ENCODE peak calls at places on chromosomes 16 and 17, in six cellular contexts. O is heart right ventricle; Y is right cardiac atrium; P is A673; U is PC-3; I is CD8-positive, alpha-beta memory T cell. M is an unnamed sample. For H3K4me1 and H3K27me3, the result is how much of the 10 kb centered on the place peaks cover.

GRCh38 chr16:15502041-15502725 is 67.8 kb downstream of the BMERB1 start:
- DNase-seq in O (no peak), U (peak), Y (no peak), P (peak), I (no peak), M (no peak)

GRCh38 chr17:1730345-1731193 is 6.1 kb downstream of the WDR81 start:
- DNase-seq in Y (peak), O (peak), U (no peak), P (no peak), I (no peak), M (no peak)

GRCh38 chr16:9429946-9430345 is 338.5 kb downstream of the HAPSTR1 start:
- DNase-seq in Y (no peak), O (no peak), U (no peak), P (no peak), I (no peak), M (no peak)

GRCh38 chr17:49572806-49573420 is 2.8 kb upstream of the NXPH3 start:
- DNase-seq in O (no peak), U (no peak), I (no peak), Y (peak), P (no peak), M (no peak)

GRCh38 chr16:66649636-66650205 is 45.2 kb downstream of the CMTM3 start:
- DNase-seq in P (no peak), I (no peak), Y (peak), U (no peak), O (no peak), M (no peak)

GRCh38 chr17:52744179-52744578 is 585.7 kb upstream of the CA10 start:
- DNase-seq in O (no peak), I (no peak), U (no peak), Y (no peak), P (no peak), M (no peak)

GRCh38 chr16:21163576-21163975 is 5.1 kb downstream of the LDAF1 start:
- DNase-seq in U (peak), P (no peak), Y (no peak), O (no peak), I (no peak), M (no peak)

GRCh38 chr17:61380217-61380835 is 19.3 kb upstream of the TBX2 start:
- DNase-seq in I (no peak), O (no peak), U (no peak), Y (no peak), P (no peak), M (no peak)

GRCh38 chr16:7650446-7650845 is 317.8 kb downstream of the RBFOX1 start:
- DNase-seq in O (no peak), U (no peak), Y (no peak), P (peak), I (no peak), M (no peak)

GRCh38 chr16:75488322-75488721 is 6.9 kb downstream of the CHST6 start:
- DNase-seq in P (no peak), Y (no peak), O (no peak), U (no peak), I (no peak), M (no peak)

GRCh38 chr16:2980227-2981176 is at the start of gene PKMYT1:
- DNase-seq in I (peak), Y (peak), U (peak), P (peak), O (peak), M (peak)
- H3K4me1 ChIP-seq in I (under half), Y (under half), U (under half), P (under half), O (under half), M (half or more)

GRCh38 chr17:29024456-29024952 is 18.4 kb upstream of the PIPOX start:
- DNase-seq in Y (no peak), U (no peak), O (no peak), I (no peak), P (no peak), M (no peak)
- H3K27me3 ChIP-seq in Y (under half), U (half or more), O (under half), I (under half), P (under half), M (under half)

DNA sequence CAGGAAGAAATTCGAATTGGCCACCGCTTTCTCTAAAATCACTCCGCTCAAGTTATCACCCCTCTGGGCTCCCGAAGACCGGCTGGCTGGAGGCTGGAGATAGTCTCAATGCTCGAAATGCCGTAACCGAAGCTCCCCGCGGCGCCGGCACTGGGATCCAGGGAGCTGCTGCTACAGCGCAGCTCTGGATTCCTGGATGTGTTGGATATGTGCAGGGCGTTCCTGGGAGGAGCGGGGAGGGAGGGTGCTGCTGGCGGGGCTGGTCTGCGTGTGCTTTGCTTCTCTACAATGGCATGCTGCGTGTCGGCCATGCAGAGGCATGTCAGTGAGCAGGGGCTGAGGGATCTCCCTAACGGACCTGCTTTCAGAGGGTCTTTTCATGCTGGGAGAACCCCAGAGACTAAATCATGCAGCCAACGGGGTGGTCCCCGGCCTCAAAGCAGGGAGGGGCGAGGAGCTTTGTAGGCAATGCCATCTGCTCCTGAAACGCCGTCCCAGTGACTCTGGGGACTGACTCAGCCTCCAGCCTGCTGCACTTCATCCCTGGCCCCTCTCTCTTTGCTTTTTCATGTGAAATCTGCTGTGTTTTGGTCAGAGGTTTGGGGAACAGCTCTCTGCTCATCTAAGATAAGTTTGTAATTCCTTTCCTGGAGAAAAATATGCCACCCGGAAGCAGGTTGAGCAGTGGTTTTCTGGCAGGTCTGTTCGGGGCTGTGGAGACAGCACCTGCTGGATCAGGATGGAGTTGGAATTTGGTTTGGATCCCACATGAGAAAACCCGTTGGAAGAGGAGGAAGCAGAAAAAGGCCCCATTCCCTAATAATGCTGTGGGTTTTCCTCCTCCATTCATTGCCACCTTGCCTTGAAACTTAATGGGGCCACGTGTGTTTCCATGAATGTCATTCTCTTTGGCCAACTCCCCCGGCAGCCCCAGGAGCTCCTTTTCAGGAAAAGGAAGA is 311.4 kb downstream of the SEC14L1 start:
- DNase-seq in Y (peak), I (no peak), P (peak), O (peak), U (no peak), M (peak)
- H3K4me1 ChIP-seq in Y (under half), I (half or more), P (under half), O (under half), U (under half), M (half or more)

DNA sequence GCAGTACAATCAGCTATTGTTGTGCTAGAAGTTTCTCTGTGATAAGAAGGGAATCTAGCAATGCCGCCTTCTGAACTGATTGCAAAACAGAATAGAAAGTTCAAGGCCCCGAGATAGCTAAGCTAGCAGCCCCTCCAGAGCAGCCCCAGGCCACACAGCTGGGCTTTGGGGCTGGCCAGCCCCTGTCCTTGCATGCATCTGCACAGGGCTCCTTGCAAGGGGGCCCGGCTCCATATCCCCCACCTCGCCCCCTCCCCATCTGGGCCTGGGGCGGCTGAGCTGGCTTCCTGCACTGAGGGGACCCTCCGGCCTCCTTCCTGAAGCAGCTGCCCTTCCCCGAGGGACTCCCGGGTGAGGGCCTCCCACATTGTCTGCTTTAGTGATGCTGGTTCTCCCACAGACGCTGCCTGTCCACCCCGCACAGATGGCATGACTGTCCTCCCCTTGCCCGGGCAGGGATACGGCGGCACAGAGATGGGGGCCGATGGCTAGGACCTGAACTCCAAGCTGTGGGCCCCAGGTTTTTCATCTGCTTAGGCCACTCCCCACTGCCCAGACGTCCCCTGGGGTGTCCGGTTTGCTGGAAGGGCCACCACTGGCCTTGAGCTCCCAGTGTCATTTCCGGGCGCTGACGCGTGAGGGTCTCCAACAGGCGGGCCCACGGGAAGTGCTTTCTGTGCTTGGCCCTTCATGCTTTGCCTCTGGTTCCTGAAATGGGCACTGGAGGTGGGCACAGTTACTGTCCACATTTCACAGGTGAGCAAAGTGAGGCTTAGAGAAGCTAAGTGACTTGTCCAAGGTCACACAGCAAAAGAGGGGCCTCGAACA is 87.3 kb upstream of the CBX4 start:
- DNase-seq in U (no peak), O (no peak), Y (peak), P (no peak), I (no peak), M (peak)
- H3K27me3 ChIP-seq in U (under half), O (half or more), Y (under half), P (under half), I (under half), M (under half)